ENCODE peak calls at places on chromosomes 6 and 20, in nine cellular contexts. I is glomerular endothelial cell; P is LoVo; Y is NCI-H748 treated with DMSO at 0.1 percent for 48 hours; D is EH; J is Kasumi-1; X is SHP77 treated with DMSO at 0.1 percent for 48 hours; A is stimulated activated CD4-positive, alpha-beta T cell treated with anti-CD3 and anti-CD28 coated beads, Interleukin-15, amount 100 ng/mL, for 1 hour; O is T-helper 17 cell. V is an unnamed sample.

GRCh38 chr6:157699777-157700636 is 123.0 kb upstream of the SNX9 start:
- DNase-seq in I (no peak), P (no peak), Y (no peak), D (no peak), J (no peak), X (no peak), A (no peak), O (no peak), V (no peak)

GRCh38 chr6:44009425-44010321 is 117.6 kb downstream of the MRPL14 start:
- DNase-seq in I (no peak), P (no peak), Y (no peak), D (no peak), J (no peak), X (no peak), A (no peak), O (no peak), V (no peak)

GRCh38 chr6:118317581-118318563 is 230.2 kb upstream of the PLN start:
- DNase-seq in I (no peak), P (no peak), Y (no peak), D (peak), J (no peak), X (no peak), A (no peak), O (no peak), V (no peak)

GRCh38 chr6:87393026-87393622 is 14.6 kb upstream of the CFAP206 start:
- DNase-seq in I (peak), P (peak), Y (peak), D (peak), J (peak), X (peak), A (no peak), O (no peak), V (peak)

GRCh38 chr20:13264902-13265301 is 43.8 kb downstream of the ISM1 start:
- DNase-seq in I (no peak), P (no peak), Y (no peak), D (no peak), J (no peak), X (no peak), A (no peak), O (no peak), V (no peak)

GRCh38 chr20:37457928-37458327 is 63.1 kb upstream of the NNAT start:
- DNase-seq in I (no peak), P (no peak), Y (no peak), D (no peak), J (no peak), X (no peak), A (no peak), O (no peak), V (no peak)

GRCh38 chr20:64069614-64070243 is 6.7 kb downstream of the TCEA2 start:
- DNase-seq in I (no peak), P (peak), Y (no peak), D (peak), J (peak), X (no peak), A (no peak), O (no peak), V (peak)

GRCh38 chr20:19284400-19285178 is 72.1 kb downstream of the SLC24A3 start:
- DNase-seq in I (no peak), P (no peak), Y (no peak), D (no peak), J (no peak), X (no peak), A (no peak), O (no peak), V (no peak)

GRCh38 chr6:13769655-13770053 is 44.7 kb downstream of the MCUR1 start:
- DNase-seq in I (no peak), P (no peak), Y (no peak), D (no peak), J (no peak), X (no peak), A (no peak), O (peak), V (no peak)

GRCh38 chr6:112651239-112651638 is 304.1 kb downstream of the RFPL4B start:
- DNase-seq in I (no peak), P (no peak), Y (no peak), D (no peak), J (no peak), X (no peak), A (no peak), O (no peak), V (no peak)

GRCh38 chr20:55186228-55186627 is 710.8 kb downstream of the DOK5 start:
- DNase-seq in I (no peak), P (no peak), Y (no peak), D (no peak), J (no peak), X (no peak), A (no peak), O (no peak), V (no peak)

GRCh38 chr6:25789475-25789874 is 34.9 kb downstream of the SLC17A4 start:
- DNase-seq in I (no peak), P (no peak), Y (no peak), D (no peak), J (no peak), X (no peak), A (no peak), O (no peak), V (no peak)

GRCh38 chr6:50270427-50270826 is 220.7 kb upstream of the DEFB112 start:
- DNase-seq in I (no peak), P (no peak), Y (peak), D (no peak), J (no peak), X (peak), A (no peak), O (no peak), V (no peak)

GRCh38 chr6:156866181-156866862 is 89.1 kb downstream of the ARID1B start:
- DNase-seq in I (no peak), P (no peak), Y (no peak), D (peak), J (no peak), X (no peak), A (no peak), O (no peak), V (no peak)

GRCh38 chr6:41604006-41604405 is 34.3 kb upstream of the MDFI start:
- DNase-seq in I (no peak), P (no peak), Y (no peak), D (no peak), J (no peak), X (no peak), A (no peak), O (no peak), V (no peak)

GRCh38 chr20:47847882-47848485 is 62.7 kb upstream of the SULF2 start:
- DNase-seq in I (no peak), P (no peak), Y (no peak), D (no peak), J (no peak), X (no peak), A (no peak), O (no peak), V (no peak)

GRCh38 chr20:53597521-53598120 is 4.0 kb upstream of the ZNF217 start:
- DNase-seq in I (no peak), P (no peak), Y (no peak), D (no peak), J (no peak), X (no peak), A (no peak), O (no peak), V (no peak)

GRCh38 chr6:169895926-169896761 is 144.7 kb downstream of the ERMARD start:
- DNase-seq in I (no peak), P (no peak), Y (no peak), D (no peak), J (no peak), X (no peak), A (no peak), O (no peak), V (no peak)

GRCh38 chr6:17583811-17584210 is 16.3 kb upstream of the FAM8A1 start:
- DNase-seq in I (no peak), P (no peak), Y (peak), D (peak), J (no peak), X (no peak), A (no peak), O (no peak), V (peak)

GRCh38 chr20:36784900-36785299 is 11.3 kb upstream of the DSN1 start:
- DNase-seq in I (no peak), P (no peak), Y (no peak), D (no peak), J (no peak), X (no peak), A (no peak), O (no peak), V (no peak)

GRCh38 chr20:14790771-14791517 is 453.5 kb upstream of the FLRT3 start:
- DNase-seq in I (no peak), P (no peak), Y (peak), D (peak), J (no peak), X (peak), A (no peak), O (no peak), V (no peak)

GRCh38 chr6:225121-225721 is 67.1 kb upstream of the DUSP22 start:
- DNase-seq in I (no peak), P (no peak), Y (no peak), D (no peak), J (peak), X (no peak), A (peak), O (no peak), V (peak)

GRCh38 chr20:49397525-49397924 is 84.9 kb downstream of the KCNB1 start:
- DNase-seq in I (no peak), P (no peak), Y (no peak), D (peak), J (no peak), X (no peak), A (no peak), O (no peak), V (no peak)

GRCh38 chr20:54067606-54068174 is 2.7 kb downstream of the BCAS1 start:
- DNase-seq in I (no peak), P (peak), Y (no peak), D (no peak), J (no peak), X (no peak), A (no peak), O (no peak), V (no peak)

GRCh38 chr6:43884660-43885022 is 114.6 kb downstream of the VEGFA start:
- DNase-seq in I (no peak), P (no peak), Y (no peak), D (no peak), J (no peak), X (no peak), A (no peak), O (no peak), V (no peak)

GRCh38 chr6:154593122-154593521 is 82.6 kb upstream of the CNKSR3 start:
- DNase-seq in I (no peak), P (no peak), Y (no peak), D (no peak), J (no peak), X (peak), A (no peak), O (no peak), V (no peak)

GRCh38 chr6:99709062-99709461 is 102.4 kb downstream of the PRDM13 start:
- DNase-seq in I (no peak), P (no peak), Y (no peak), D (no peak), J (no peak), X (no peak), A (no peak), O (no peak), V (no peak)

GRCh38 chr6:96837138-96837971 is at the start of gene GPR63:
- DNase-seq in I (no peak), P (peak), Y (peak), D (peak), J (peak), X (peak), A (peak), O (peak), V (peak)

GRCh38 chr20:8032499-8032898 is 12.9 kb upstream of the TMX4 start:
- DNase-seq in I (no peak), P (no peak), Y (no peak), D (no peak), J (no peak), X (no peak), A (no peak), O (no peak), V (no peak)

GRCh38 chr6:63571382-63571882 is 848 bp upstream of the LOC128125822 start:
- DNase-seq in I (no peak), P (no peak), Y (peak), D (no peak), J (peak), X (no peak), A (no peak), O (no peak), V (no peak)

GRCh38 chr20:37007898-37008649 is 56.6 kb upstream of the SAMHD1 start:
- DNase-seq in I (peak), P (no peak), Y (no peak), D (peak), J (peak), X (no peak), A (no peak), O (no peak), V (peak)

GRCh38 chr6:132443206-132443605 is 41.9 kb upstream of the MOXD1 start:
- DNase-seq in I (no peak), P (no peak), Y (no peak), D (peak), J (no peak), X (no peak), A (no peak), O (no peak), V (no peak)

GRCh38 chr6:166545156-166545555 is 41.3 kb downstream of the RAMACL start:
- DNase-seq in I (no peak), P (no peak), Y (no peak), D (no peak), J (no peak), X (no peak), A (no peak), O (no peak), V (no peak)

GRCh38 chr6:37971263-37971662 is 151.7 kb downstream of the ZFAND3 start:
- DNase-seq in I (no peak), P (no peak), Y (no peak), D (no peak), J (no peak), X (no peak), A (no peak), O (no peak), V (no peak)

GRCh38 chr20:49594929-49595311 is 27.0 kb upstream of the PTGIS start:
- DNase-seq in I (no peak), P (no peak), Y (no peak), D (no peak), J (no peak), X (no peak), A (no peak), O (no peak), V (no peak)